ENCODE peak calls at places on chromosomes 3 and 15, in seven cellular contexts. One of them, this sample, is unnamed. For H3K4me1, the result is how much of the 10 kb centered on the place peaks cover.

GRCh38 chr3:44865272-44866005 is 3.7 kb downstream of the TMEM42 start:
- DNase-seq in NT2/D1: no peak
- DNase-seq in aorta: no peak
- DNase-seq in left ventricle myocardium inferior: no peak
- DNase-seq in hepatocyte: no peak
- DNase-seq in CD4-positive, CD25-positive, alpha-beta regulatory T cell: peak
- DNase-seq in IMR-90: peak
- DNase-seq in this sample: no peak

GRCh38 chr3:142929109-142929508 is 34.4 kb downstream of the PAQR9 start:
- DNase-seq in NT2/D1: peak
- DNase-seq in aorta: peak
- DNase-seq in left ventricle myocardium inferior: peak
- DNase-seq in hepatocyte: no peak
- DNase-seq in CD4-positive, CD25-positive, alpha-beta regulatory T cell: peak
- DNase-seq in IMR-90: peak
- DNase-seq in this sample: peak

GRCh38 chr15:80567721-80568157 is 127.4 kb upstream of the ABHD17C start:
- DNase-seq in NT2/D1: peak
- DNase-seq in aorta: peak
- DNase-seq in left ventricle myocardium inferior: no peak
- DNase-seq in hepatocyte: peak
- DNase-seq in CD4-positive, CD25-positive, alpha-beta regulatory T cell: no peak
- DNase-seq in IMR-90: peak
- DNase-seq in this sample: peak

GRCh38 chr15:25859838-25860645 is 3.1 kb downstream of the ATP10A start:
- DNase-seq in NT2/D1: no peak
- DNase-seq in aorta: peak
- DNase-seq in left ventricle myocardium inferior: no peak
- DNase-seq in hepatocyte: no peak
- DNase-seq in CD4-positive, CD25-positive, alpha-beta regulatory T cell: peak
- DNase-seq in IMR-90: no peak
- DNase-seq in this sample: no peak

GRCh38 chr15:69462030-69462492 is 9.4 kb downstream of the RPLP1 start:
- DNase-seq in NT2/D1: no peak
- DNase-seq in aorta: peak
- DNase-seq in left ventricle myocardium inferior: peak
- DNase-seq in hepatocyte: no peak
- DNase-seq in CD4-positive, CD25-positive, alpha-beta regulatory T cell: no peak
- DNase-seq in IMR-90: no peak
- DNase-seq in this sample: no peak

GRCh38 chr3:9497821-9498565 is 55.6 kb downstream of the LHFPL4 start:
- DNase-seq in NT2/D1: no peak
- DNase-seq in aorta: no peak
- DNase-seq in left ventricle myocardium inferior: no peak
- DNase-seq in hepatocyte: no peak
- DNase-seq in CD4-positive, CD25-positive, alpha-beta regulatory T cell: no peak
- DNase-seq in IMR-90: peak
- DNase-seq in this sample: no peak

GRCh38 chr3:113277886-113278598 is 66.7 kb downstream of the BOC start:
- DNase-seq in NT2/D1: no peak
- DNase-seq in aorta: no peak
- DNase-seq in left ventricle myocardium inferior: no peak
- DNase-seq in hepatocyte: no peak
- DNase-seq in CD4-positive, CD25-positive, alpha-beta regulatory T cell: no peak
- DNase-seq in IMR-90: no peak
- DNase-seq in this sample: no peak

GRCh38 chr15:92663250-92663951 is 7.8 kb upstream of the FAM174B start:
- DNase-seq in NT2/D1: no peak
- DNase-seq in aorta: no peak
- DNase-seq in left ventricle myocardium inferior: no peak
- DNase-seq in hepatocyte: no peak
- DNase-seq in CD4-positive, CD25-positive, alpha-beta regulatory T cell: no peak
- DNase-seq in IMR-90: no peak
- DNase-seq in this sample: no peak

DNA sequence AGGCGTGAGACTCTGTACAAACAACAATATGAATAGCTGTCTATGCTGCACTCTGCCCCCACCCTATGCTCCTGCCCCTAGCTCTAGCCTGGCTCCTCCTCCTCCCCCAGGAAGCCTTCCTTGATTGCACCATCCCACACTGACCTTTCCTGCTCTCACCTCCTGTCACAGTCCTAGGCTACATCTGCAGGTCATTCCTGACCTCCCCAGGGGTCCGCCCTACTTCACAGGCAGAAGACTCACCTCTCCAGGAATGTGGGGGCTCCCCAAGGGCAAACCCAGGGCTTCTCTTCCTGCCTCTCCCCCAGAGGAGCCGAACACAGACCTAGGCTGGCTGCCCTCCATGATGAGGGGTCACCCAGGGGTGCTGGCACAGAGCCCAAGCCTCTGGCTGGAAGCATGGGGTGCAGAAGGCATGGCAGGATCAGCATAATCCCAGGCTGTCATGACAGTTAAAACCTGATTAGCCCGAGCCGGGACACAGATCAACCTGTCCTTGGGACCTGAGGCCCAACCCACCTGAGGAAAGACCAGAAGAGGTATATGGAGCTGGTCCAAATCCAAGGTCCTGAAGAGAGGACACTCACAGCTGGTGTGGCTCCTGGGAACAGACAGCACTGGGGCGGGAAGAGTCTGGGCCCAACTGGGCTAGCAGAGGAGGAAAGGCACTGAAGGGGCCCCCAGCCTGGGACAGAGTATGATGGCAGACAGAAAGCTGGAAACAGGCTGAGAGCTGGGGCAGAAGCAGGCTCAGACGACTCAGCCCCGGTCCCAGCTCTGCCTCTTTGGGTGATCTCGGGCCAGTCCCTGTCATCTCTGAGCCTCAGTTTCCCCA is 5.9 kb downstream of the SEMA7A start:
- DNase-seq in NT2/D1: no peak
- DNase-seq in aorta: no peak
- DNase-seq in left ventricle myocardium inferior: no peak
- DNase-seq in hepatocyte: no peak
- DNase-seq in CD4-positive, CD25-positive, alpha-beta regulatory T cell: no peak
- DNase-seq in IMR-90: no peak
- DNase-seq in this sample: no peak
- H3K4me1 ChIP-seq in NT2/D1: under half
- H3K4me1 ChIP-seq in aorta: under half
- H3K4me1 ChIP-seq in left ventricle myocardium inferior: under half
- H3K4me1 ChIP-seq in hepatocyte: under half
- H3K4me1 ChIP-seq in CD4-positive, CD25-positive, alpha-beta regulatory T cell: under half
- H3K4me1 ChIP-seq in IMR-90: under half
- H3K4me1 ChIP-seq in this sample: under half

DNA sequence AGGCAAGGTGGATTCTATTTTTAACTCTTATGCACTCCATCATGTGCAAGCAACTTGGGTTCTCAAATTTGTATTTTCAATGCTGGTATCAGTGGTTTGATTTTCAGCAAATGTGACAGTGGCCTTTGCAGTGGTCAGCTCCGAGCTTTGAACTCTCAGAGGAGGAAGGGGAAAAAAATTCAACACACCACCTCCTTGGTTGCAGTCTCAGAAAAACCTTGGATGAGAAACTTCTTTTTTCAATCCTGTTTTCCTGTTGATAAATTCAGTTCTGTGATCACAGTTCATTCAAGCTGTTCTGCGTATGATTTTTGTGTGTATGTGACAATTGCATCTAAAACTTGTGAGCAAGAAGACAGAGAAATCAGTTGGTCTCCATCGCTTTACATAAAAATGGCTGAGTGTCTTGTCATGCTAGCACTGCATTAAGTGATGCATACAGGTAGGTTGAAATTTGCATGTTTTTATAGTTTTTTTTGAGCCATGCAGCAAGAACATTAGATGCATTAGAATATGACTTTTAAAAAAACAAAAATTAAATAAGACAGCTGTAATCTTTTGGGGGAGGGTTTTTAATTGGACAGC is 19.2 kb downstream of the ZBTB38 start:
- DNase-seq in NT2/D1: no peak
- DNase-seq in aorta: no peak
- DNase-seq in left ventricle myocardium inferior: no peak
- DNase-seq in hepatocyte: no peak
- DNase-seq in CD4-positive, CD25-positive, alpha-beta regulatory T cell: no peak
- DNase-seq in IMR-90: no peak
- DNase-seq in this sample: no peak
- H3K4me1 ChIP-seq in NT2/D1: under half
- H3K4me1 ChIP-seq in aorta: under half
- H3K4me1 ChIP-seq in left ventricle myocardium inferior: under half
- H3K4me1 ChIP-seq in hepatocyte: under half
- H3K4me1 ChIP-seq in CD4-positive, CD25-positive, alpha-beta regulatory T cell: under half
- H3K4me1 ChIP-seq in IMR-90: under half
- H3K4me1 ChIP-seq in this sample: under half

GRCh38 chr15:74793135-74794028 is 11.5 kb downstream of the CSK start:
- DNase-seq in NT2/D1: no peak
- DNase-seq in aorta: no peak
- DNase-seq in left ventricle myocardium inferior: no peak
- DNase-seq in hepatocyte: no peak
- DNase-seq in CD4-positive, CD25-positive, alpha-beta regulatory T cell: peak
- DNase-seq in IMR-90: no peak
- DNase-seq in this sample: no peak
- H3K4me1 ChIP-seq in NT2/D1: under half
- H3K4me1 ChIP-seq in aorta: under half
- H3K4me1 ChIP-seq in left ventricle myocardium inferior: half or more
- H3K4me1 ChIP-seq in hepatocyte: under half
- H3K4me1 ChIP-seq in CD4-positive, CD25-positive, alpha-beta regulatory T cell: half or more
- H3K4me1 ChIP-seq in IMR-90: under half
- H3K4me1 ChIP-seq in this sample: under half

GRCh38 chr15:63513271-63513670 is 8.9 kb downstream of the USP3 start:
- DNase-seq in NT2/D1: no peak
- DNase-seq in aorta: no peak
- DNase-seq in left ventricle myocardium inferior: no peak
- DNase-seq in hepatocyte: no peak
- DNase-seq in CD4-positive, CD25-positive, alpha-beta regulatory T cell: no peak
- DNase-seq in IMR-90: no peak
- DNase-seq in this sample: no peak
- H3K4me1 ChIP-seq in NT2/D1: under half
- H3K4me1 ChIP-seq in aorta: under half
- H3K4me1 ChIP-seq in left ventricle myocardium inferior: half or more
- H3K4me1 ChIP-seq in hepatocyte: under half
- H3K4me1 ChIP-seq in CD4-positive, CD25-positive, alpha-beta regulatory T cell: half or more
- H3K4me1 ChIP-seq in IMR-90: under half
- H3K4me1 ChIP-seq in this sample: under half

DNA sequence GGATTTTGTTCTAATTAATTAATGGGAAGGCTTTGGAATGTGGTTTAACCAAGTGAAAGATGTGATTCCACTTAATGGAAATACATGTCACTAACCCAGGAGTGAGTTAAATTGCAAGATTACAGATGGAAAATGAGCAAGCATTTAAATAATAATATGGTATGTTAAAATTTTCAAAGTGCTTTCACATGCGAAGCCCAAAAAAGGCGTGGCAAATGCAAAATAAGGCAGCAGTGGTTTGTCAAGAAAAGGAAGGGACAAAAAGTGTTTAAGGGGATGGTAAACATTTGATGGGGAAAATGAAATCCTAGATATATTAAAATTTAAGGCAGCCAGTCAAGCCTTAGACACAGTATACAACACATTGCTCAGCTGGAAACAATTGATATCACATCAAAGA is 2.9 kb downstream of the TICRR start:
- DNase-seq in NT2/D1: no peak
- DNase-seq in aorta: no peak
- DNase-seq in left ventricle myocardium inferior: no peak
- DNase-seq in hepatocyte: no peak
- DNase-seq in CD4-positive, CD25-positive, alpha-beta regulatory T cell: no peak
- DNase-seq in IMR-90: no peak
- DNase-seq in this sample: no peak
- H3K4me1 ChIP-seq in NT2/D1: under half
- H3K4me1 ChIP-seq in aorta: under half
- H3K4me1 ChIP-seq in left ventricle myocardium inferior: under half
- H3K4me1 ChIP-seq in hepatocyte: under half
- H3K4me1 ChIP-seq in CD4-positive, CD25-positive, alpha-beta regulatory T cell: under half
- H3K4me1 ChIP-seq in IMR-90: under half
- H3K4me1 ChIP-seq in this sample: under half

GRCh38 chr3:50268276-50268675 is 671 bp upstream of the SEMA3B start:
- DNase-seq in NT2/D1: no peak
- DNase-seq in aorta: no peak
- DNase-seq in left ventricle myocardium inferior: no peak
- DNase-seq in hepatocyte: no peak
- DNase-seq in CD4-positive, CD25-positive, alpha-beta regulatory T cell: no peak
- DNase-seq in IMR-90: no peak
- DNase-seq in this sample: no peak

GRCh38 chr3:50269460-50269859 is 513 bp downstream of the SEMA3B start:
- DNase-seq in NT2/D1: no peak
- DNase-seq in aorta: no peak
- DNase-seq in left ventricle myocardium inferior: no peak
- DNase-seq in hepatocyte: no peak
- DNase-seq in CD4-positive, CD25-positive, alpha-beta regulatory T cell: no peak
- DNase-seq in IMR-90: no peak
- DNase-seq in this sample: no peak

GRCh38 chr3:50267280-50267913 is 1.6 kb upstream of the SEMA3B start:
- DNase-seq in NT2/D1: no peak
- DNase-seq in aorta: peak
- DNase-seq in left ventricle myocardium inferior: peak
- DNase-seq in hepatocyte: peak
- DNase-seq in CD4-positive, CD25-positive, alpha-beta regulatory T cell: no peak
- DNase-seq in IMR-90: no peak
- DNase-seq in this sample: peak

GRCh38 chr3:50269977-50270413 is 1.0 kb downstream of the SEMA3B start:
- DNase-seq in NT2/D1: no peak
- DNase-seq in aorta: peak
- DNase-seq in left ventricle myocardium inferior: no peak
- DNase-seq in hepatocyte: peak
- DNase-seq in CD4-positive, CD25-positive, alpha-beta regulatory T cell: no peak
- DNase-seq in IMR-90: peak
- DNase-seq in this sample: no peak

DNA sequence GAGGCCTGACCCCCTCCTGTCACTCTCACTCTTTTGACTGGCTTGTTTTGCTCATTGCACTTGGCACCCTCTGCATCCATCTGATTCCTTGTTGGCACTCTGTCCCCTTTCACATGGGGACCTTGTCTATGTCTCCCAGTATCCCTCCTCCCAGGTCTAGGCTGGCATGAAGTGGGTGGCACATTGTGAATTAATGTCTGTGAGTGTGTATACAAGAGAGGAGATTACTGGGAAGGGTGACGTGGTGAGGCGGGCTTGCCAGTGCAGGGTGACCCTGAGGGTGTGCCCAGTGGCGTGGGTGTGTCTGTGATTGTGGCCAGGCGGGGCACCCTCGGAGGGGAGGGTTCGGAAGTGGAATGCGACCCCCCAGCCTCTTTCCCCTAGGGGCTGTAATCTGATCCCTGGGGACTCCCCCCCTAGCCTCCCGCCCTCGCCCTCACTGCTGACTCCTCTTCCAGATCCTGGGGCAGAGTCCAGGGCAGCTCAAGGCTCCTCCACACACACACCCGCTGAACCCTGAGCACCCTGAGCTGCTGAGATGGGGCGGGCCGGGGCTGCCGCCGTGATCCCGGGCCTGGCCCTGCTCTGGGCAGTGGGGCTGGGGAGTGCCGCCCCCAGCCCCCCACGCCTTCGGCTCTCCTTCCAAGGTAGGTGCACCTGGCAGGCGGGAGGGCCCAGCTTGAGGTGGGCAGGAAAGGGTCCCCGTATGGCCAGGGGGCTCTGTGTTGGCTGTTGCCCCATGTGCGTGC is at the start of gene SEMA3B:
- DNase-seq in NT2/D1: no peak
- DNase-seq in aorta: peak
- DNase-seq in left ventricle myocardium inferior: peak
- DNase-seq in hepatocyte: peak
- DNase-seq in CD4-positive, CD25-positive, alpha-beta regulatory T cell: no peak
- DNase-seq in IMR-90: no peak
- DNase-seq in this sample: no peak
- H3K4me1 ChIP-seq in NT2/D1: half or more
- H3K4me1 ChIP-seq in aorta: under half
- H3K4me1 ChIP-seq in left ventricle myocardium inferior: half or more
- H3K4me1 ChIP-seq in hepatocyte: half or more
- H3K4me1 ChIP-seq in CD4-positive, CD25-positive, alpha-beta regulatory T cell: under half
- H3K4me1 ChIP-seq in IMR-90: half or more
- H3K4me1 ChIP-seq in this sample: half or more

This sample was measured in neural progenitor cell.